ENCODE peak calls at places on chromosomes 16 and 17, in eight cellular contexts. C, D, B, R, Q, M, P and K are unnamed samples.

GRCh38 chr17:57455063-57455914 is 199.0 kb downstream of the MSI2 start:
- DNase-seq in M (peak), B (no peak), D (no peak), Q (no peak), P (peak), C (no peak), R (no peak), K (peak)

GRCh38 chr16:3950343-3951193 is 70.1 kb upstream of the CREBBP start:
- DNase-seq in B (no peak), R (no peak), P (no peak), D (no peak), M (peak), C (peak), Q (no peak), K (no peak)

GRCh38 chr17:27085517-27085916 is 208.4 kb upstream of the WSB1 start:
- DNase-seq in M (no peak), Q (no peak), C (no peak), R (no peak), P (no peak), B (no peak), D (no peak), K (no peak)

GRCh38 chr17:2058521-2059124 is 3.7 kb downstream of the HIC1 start:
- DNase-seq in R (peak), P (no peak), D (no peak), M (peak), C (peak), B (peak), Q (peak), K (peak)

GRCh38 chr17:15262291-15263205 is 2.6 kb downstream of the PMP22 start:
- DNase-seq in P (no peak), B (peak), R (no peak), C (peak), D (no peak), M (peak), Q (peak), K (no peak)

GRCh38 chr17:47935961-47936360 is 5.4 kb upstream of the PNPO start:
- DNase-seq in P (no peak), Q (no peak), R (no peak), B (no peak), D (no peak), M (peak), C (no peak), K (no peak)

GRCh38 chr16:23594186-23594585 is 1.9 kb downstream of the NDUFAB1 start:
- DNase-seq in R (no peak), D (no peak), M (no peak), P (no peak), Q (no peak), B (no peak), C (no peak), K (no peak)

GRCh38 chr17:60601443-60602384 is 1.7 kb downstream of the PPM1D start:
- DNase-seq in M (peak), B (peak), P (peak), C (peak), D (no peak), R (peak), Q (peak), K (peak)

GRCh38 chr16:87926246-87927194 is 9.8 kb downstream of the CA5A start:
- DNase-seq in B (peak), Q (no peak), D (no peak), C (no peak), M (no peak), R (no peak), P (no peak), K (no peak)

GRCh38 chr16:85376292-85377095 is 236.6 kb upstream of the GSE1 start:
- DNase-seq in R (no peak), D (no peak), C (peak), B (no peak), M (peak), Q (no peak), P (no peak), K (no peak)

GRCh38 chr16:51982715-51983680 is 563.9 kb downstream of the TOX3 start:
- DNase-seq in B (no peak), C (no peak), D (peak), R (no peak), P (peak), Q (peak), M (peak), K (no peak)

GRCh38 chr17:57380055-57380356 is 123.7 kb downstream of the MSI2 start:
- DNase-seq in B (no peak), M (no peak), R (no peak), C (no peak), D (no peak), P (no peak), Q (no peak), K (no peak)

GRCh38 chr17:54992797-54993639 is 24.5 kb downstream of the STXBP4 start:
- DNase-seq in P (peak), D (no peak), R (no peak), Q (peak), M (peak), C (no peak), B (no peak), K (no peak)

GRCh38 chr17:27553019-27553511 is 77.9 kb upstream of the LGALS9 start:
- DNase-seq in C (no peak), D (no peak), P (no peak), Q (peak), R (no peak), B (no peak), M (no peak), K (no peak)

GRCh38 chr17:77314601-77315000 is 173.8 kb downstream of the SEC14L1 start:
- DNase-seq in C (no peak), P (no peak), R (no peak), Q (no peak), M (no peak), D (no peak), B (no peak), K (no peak)

GRCh38 chr16:28157768-28158535 is 53.8 kb downstream of the XPO6 start:
- DNase-seq in C (no peak), M (no peak), B (no peak), Q (no peak), P (no peak), R (no peak), D (no peak), K (no peak)

GRCh38 chr16:17358846-17359245 is 111.9 kb downstream of the XYLT1 start:
- DNase-seq in C (no peak), R (no peak), Q (no peak), M (peak), D (no peak), B (no peak), P (no peak), K (no peak)

GRCh38 chr16:17062676-17063075 is 408.1 kb downstream of the XYLT1 start:
- DNase-seq in R (no peak), M (no peak), D (no peak), Q (no peak), P (no peak), C (no peak), B (no peak), K (no peak)

GRCh38 chr17:17391575-17392370 is 85.0 kb upstream of the MED9 start:
- DNase-seq in P (no peak), M (peak), D (no peak), B (peak), Q (no peak), R (peak), C (no peak), K (peak)

GRCh38 chr17:48068491-48068961 is 20.4 kb downstream of the NFE2L1 start:
- DNase-seq in P (no peak), C (no peak), D (no peak), R (no peak), M (peak), B (no peak), Q (peak), K (no peak)

GRCh38 chr16:12502671-12503070 is 301.0 kb downstream of the CPPED1 start:
- DNase-seq in D (no peak), B (no peak), C (no peak), P (no peak), R (no peak), Q (no peak), M (no peak), K (no peak)

GRCh38 chr17:64357191-64357981 is 33.3 kb downstream of the PECAM1 start:
- DNase-seq in R (no peak), P (peak), M (peak), D (no peak), C (peak), B (no peak), Q (peak), K (no peak)

GRCh38 chr17:50691550-50692447 is 15.9 kb downstream of the ANKRD40 start:
- DNase-seq in M (peak), Q (no peak), D (no peak), P (no peak), R (no peak), B (no peak), C (no peak), K (no peak)

GRCh38 chr16:9258423-9259051 is 167.1 kb downstream of the HAPSTR1 start:
- DNase-seq in P (peak), Q (peak), R (no peak), C (no peak), D (peak), B (peak), M (peak), K (no peak)

GRCh38 chr16:72850863-72851262 is 197.1 kb downstream of the ZFHX3 start:
- DNase-seq in M (no peak), C (peak), D (no peak), Q (no peak), P (no peak), R (no peak), B (no peak), K (no peak)

GRCh38 chr17:28528329-28529011 is 22.3 kb downstream of the FOXN1 start:
- DNase-seq in R (no peak), B (no peak), Q (no peak), D (no peak), M (no peak), P (no peak), C (no peak), K (no peak)